ENCODE peak calls at places on chromosomes 3 and 15, in seven cellular contexts. One of them, this sample, is unnamed.

GRCh38 chr3:44415421-44415820 is 62.0 kb downstream of the ZNF445 start:
- DNase-seq in fibroblast of mammary gland: no peak
- DNase-seq in mucosa of descending colon: no peak
- DNase-seq in prostate gland: no peak
- DNase-seq in H9: no peak
- DNase-seq in right atrium auricular region: peak
- DNase-seq in astrocyte of the cerebellum: no peak
- DNase-seq in this sample: no peak

GRCh38 chr15:59522988-59523461 is 85.0 kb downstream of the FAM81A start:
- DNase-seq in mucosa of descending colon: no peak
- DNase-seq in prostate gland: no peak
- DNase-seq in H9: no peak
- DNase-seq in right atrium auricular region: peak
- DNase-seq in astrocyte of the cerebellum: no peak
- DNase-seq in fibroblast of mammary gland: no peak
- DNase-seq in this sample: no peak

GRCh38 chr3:185253645-185254410 is at the start of gene EHHADH:
- DNase-seq in astrocyte of the cerebellum: no peak
- DNase-seq in fibroblast of mammary gland: peak
- DNase-seq in right atrium auricular region: peak
- DNase-seq in mucosa of descending colon: peak
- DNase-seq in prostate gland: peak
- DNase-seq in H9: peak
- DNase-seq in this sample: no peak

GRCh38 chr15:35671197-35671596 is 125.2 kb upstream of the DPH6 start:
- DNase-seq in right atrium auricular region: no peak
- DNase-seq in fibroblast of mammary gland: peak
- DNase-seq in mucosa of descending colon: no peak
- DNase-seq in H9: no peak
- DNase-seq in astrocyte of the cerebellum: no peak
- DNase-seq in prostate gland: no peak
- DNase-seq in this sample: no peak

GRCh38 chr15:77753238-77753873 is 120.6 kb upstream of the LINGO1 start:
- DNase-seq in fibroblast of mammary gland: peak
- DNase-seq in prostate gland: no peak
- DNase-seq in mucosa of descending colon: no peak
- DNase-seq in astrocyte of the cerebellum: no peak
- DNase-seq in H9: peak
- DNase-seq in right atrium auricular region: no peak
- DNase-seq in this sample: no peak

GRCh38 chr15:88995449-88995848 is 82.3 kb upstream of the MFGE8 start:
- DNase-seq in mucosa of descending colon: no peak
- DNase-seq in astrocyte of the cerebellum: no peak
- DNase-seq in fibroblast of mammary gland: peak
- DNase-seq in H9: no peak
- DNase-seq in right atrium auricular region: no peak
- DNase-seq in prostate gland: no peak
- DNase-seq in this sample: no peak

GRCh38 chr3:10816863-10817253 is 830 bp downstream of the SLC6A11 start:
- DNase-seq in prostate gland: no peak
- DNase-seq in astrocyte of the cerebellum: no peak
- DNase-seq in mucosa of descending colon: no peak
- DNase-seq in fibroblast of mammary gland: no peak
- DNase-seq in H9: no peak
- DNase-seq in right atrium auricular region: peak
- DNase-seq in this sample: no peak

GRCh38 chr3:177035678-177036077 is 161.6 kb downstream of the TBL1XR1 start:
- DNase-seq in H9: no peak
- DNase-seq in mucosa of descending colon: no peak
- DNase-seq in fibroblast of mammary gland: no peak
- DNase-seq in astrocyte of the cerebellum: no peak
- DNase-seq in right atrium auricular region: no peak
- DNase-seq in prostate gland: no peak
- DNase-seq in this sample: peak

GRCh38 chr3:128702391-128702790 is 23.6 kb upstream of the RAB7A start:
- DNase-seq in prostate gland: no peak
- DNase-seq in fibroblast of mammary gland: no peak
- DNase-seq in right atrium auricular region: no peak
- DNase-seq in mucosa of descending colon: no peak
- DNase-seq in astrocyte of the cerebellum: no peak
- DNase-seq in H9: no peak
- DNase-seq in this sample: no peak

GRCh38 chr15:44231842-44232241 is 36.8 kb upstream of the FRMD5 start:
- DNase-seq in right atrium auricular region: no peak
- DNase-seq in mucosa of descending colon: no peak
- DNase-seq in H9: no peak
- DNase-seq in prostate gland: no peak
- DNase-seq in fibroblast of mammary gland: no peak
- DNase-seq in astrocyte of the cerebellum: no peak
- DNase-seq in this sample: no peak

GRCh38 chr3:141081141-141081795 is 30.1 kb downstream of the SPSB4 start:
- DNase-seq in fibroblast of mammary gland: no peak
- DNase-seq in astrocyte of the cerebellum: no peak
- DNase-seq in mucosa of descending colon: no peak
- DNase-seq in prostate gland: no peak
- DNase-seq in H9: no peak
- DNase-seq in right atrium auricular region: no peak
- DNase-seq in this sample: no peak

GRCh38 chr15:59569477-59569876 is 42.1 kb upstream of the GCNT3 start:
- DNase-seq in right atrium auricular region: no peak
- DNase-seq in astrocyte of the cerebellum: no peak
- DNase-seq in H9: no peak
- DNase-seq in mucosa of descending colon: no peak
- DNase-seq in fibroblast of mammary gland: no peak
- DNase-seq in prostate gland: no peak
- DNase-seq in this sample: no peak

GRCh38 chr15:94743668-94744067 is 512.3 kb downstream of the MCTP2 start:
- DNase-seq in H9: no peak
- DNase-seq in fibroblast of mammary gland: no peak
- DNase-seq in astrocyte of the cerebellum: no peak
- DNase-seq in right atrium auricular region: no peak
- DNase-seq in mucosa of descending colon: no peak
- DNase-seq in prostate gland: no peak
- DNase-seq in this sample: no peak

GRCh38 chr15:90839187-90840071 is 29.0 kb upstream of the FURIN start:
- DNase-seq in mucosa of descending colon: peak
- DNase-seq in prostate gland: peak
- DNase-seq in fibroblast of mammary gland: no peak
- DNase-seq in H9: peak
- DNase-seq in astrocyte of the cerebellum: peak
- DNase-seq in right atrium auricular region: no peak
- DNase-seq in this sample: peak

GRCh38 chr15:84949043-84949442 is 32.6 kb upstream of the PDE8A start:
- DNase-seq in astrocyte of the cerebellum: peak
- DNase-seq in mucosa of descending colon: no peak
- DNase-seq in fibroblast of mammary gland: peak
- DNase-seq in prostate gland: no peak
- DNase-seq in right atrium auricular region: no peak
- DNase-seq in H9: no peak
- DNase-seq in this sample: no peak

DNA sequence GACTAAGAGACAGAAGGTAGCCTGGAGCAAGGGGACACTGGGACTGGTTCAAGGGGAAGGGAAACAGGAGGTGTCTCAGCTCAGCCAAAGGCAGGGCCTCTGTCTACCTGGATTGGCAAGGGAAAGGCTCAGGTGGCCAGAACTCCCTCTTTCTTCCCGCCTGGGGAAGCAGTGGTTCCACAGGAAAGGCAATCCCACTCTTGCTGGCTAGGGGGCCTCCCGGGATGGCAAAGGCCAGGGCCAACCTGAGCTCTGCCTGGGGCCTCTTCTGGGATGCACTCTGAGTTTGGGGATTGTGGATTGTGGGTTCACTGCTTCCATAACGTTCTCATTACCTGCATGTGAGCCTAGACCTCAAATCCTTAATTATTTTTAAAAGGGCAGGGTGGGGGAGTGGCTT is 13.0 kb upstream of the PARP6 start:
- DNase-seq in astrocyte of the cerebellum: no peak
- DNase-seq in mucosa of descending colon: no peak
- DNase-seq in fibroblast of mammary gland: no peak
- DNase-seq in H9: peak
- DNase-seq in right atrium auricular region: no peak
- DNase-seq in prostate gland: no peak
- DNase-seq in this sample: no peak
- TF ChIP-seq CTCF in astrocyte of the cerebellum: no peak
- TF ChIP-seq CTCF in mucosa of descending colon: no peak
- TF ChIP-seq CTCF in fibroblast of mammary gland: no peak
- TF ChIP-seq CTCF in H9: no peak
- TF ChIP-seq CTCF in right atrium auricular region: no peak
- TF ChIP-seq CTCF in prostate gland: no peak
- TF ChIP-seq CTCF in this sample: no peak

GRCh38 chr15:66404532-66404931 is 17.8 kb downstream of the MAP2K1 start:
- DNase-seq in H9: peak
- DNase-seq in prostate gland: no peak
- DNase-seq in fibroblast of mammary gland: no peak
- DNase-seq in astrocyte of the cerebellum: no peak
- DNase-seq in mucosa of descending colon: no peak
- DNase-seq in right atrium auricular region: no peak
- DNase-seq in this sample: no peak
- TF ChIP-seq CTCF in H9: peak
- TF ChIP-seq CTCF in prostate gland: no peak
- TF ChIP-seq CTCF in fibroblast of mammary gland: no peak
- TF ChIP-seq CTCF in astrocyte of the cerebellum: no peak
- TF ChIP-seq CTCF in mucosa of descending colon: no peak
- TF ChIP-seq CTCF in right atrium auricular region: no peak
- TF ChIP-seq CTCF in this sample: no peak

GRCh38 chr3:142886021-142886420 is 2.9 kb downstream of the PCOLCE2 start:
- DNase-seq in H9: no peak
- DNase-seq in right atrium auricular region: no peak
- DNase-seq in astrocyte of the cerebellum: no peak
- DNase-seq in prostate gland: no peak
- DNase-seq in fibroblast of mammary gland: no peak
- DNase-seq in mucosa of descending colon: no peak
- DNase-seq in this sample: no peak

GRCh38 chr3:142889263-142890014 is 556 bp upstream of the PCOLCE2 start:
- DNase-seq in right atrium auricular region: no peak
- DNase-seq in prostate gland: no peak
- DNase-seq in astrocyte of the cerebellum: no peak
- DNase-seq in fibroblast of mammary gland: no peak
- DNase-seq in mucosa of descending colon: no peak
- DNase-seq in H9: no peak
- DNase-seq in this sample: no peak

GRCh38 chr3:142886938-142887337 is 1.9 kb downstream of the PCOLCE2 start:
- DNase-seq in astrocyte of the cerebellum: peak
- DNase-seq in H9: no peak
- DNase-seq in right atrium auricular region: no peak
- DNase-seq in fibroblast of mammary gland: peak
- DNase-seq in mucosa of descending colon: no peak
- DNase-seq in prostate gland: no peak
- DNase-seq in this sample: no peak

GRCh38 chr3:142888484-142889262 is at the start of gene PCOLCE2:
- DNase-seq in astrocyte of the cerebellum: no peak
- DNase-seq in fibroblast of mammary gland: peak
- DNase-seq in right atrium auricular region: no peak
- DNase-seq in mucosa of descending colon: peak
- DNase-seq in prostate gland: no peak
- DNase-seq in H9: peak
- DNase-seq in this sample: no peak

GRCh38 chr3:142888099-142888483 is 792 bp downstream of the PCOLCE2 start:
- DNase-seq in astrocyte of the cerebellum: peak
- DNase-seq in fibroblast of mammary gland: peak
- DNase-seq in prostate gland: no peak
- DNase-seq in mucosa of descending colon: no peak
- DNase-seq in H9: peak
- DNase-seq in right atrium auricular region: peak
- DNase-seq in this sample: no peak
- TF ChIP-seq CTCF in astrocyte of the cerebellum: no peak
- TF ChIP-seq CTCF in fibroblast of mammary gland: no peak
- TF ChIP-seq CTCF in prostate gland: no peak
- TF ChIP-seq CTCF in mucosa of descending colon: no peak
- TF ChIP-seq CTCF in H9: peak
- TF ChIP-seq CTCF in right atrium auricular region: no peak
- TF ChIP-seq CTCF in this sample: no peak

GRCh38 chr3:71301001-71301400 is 282.5 kb downstream of the FOXP1 start:
- DNase-seq in fibroblast of mammary gland: no peak
- DNase-seq in right atrium auricular region: no peak
- DNase-seq in prostate gland: no peak
- DNase-seq in H9: no peak
- DNase-seq in mucosa of descending colon: no peak
- DNase-seq in astrocyte of the cerebellum: no peak
- DNase-seq in this sample: no peak
- TF ChIP-seq CTCF in fibroblast of mammary gland: no peak
- TF ChIP-seq CTCF in right atrium auricular region: no peak
- TF ChIP-seq CTCF in prostate gland: no peak
- TF ChIP-seq CTCF in H9: no peak
- TF ChIP-seq CTCF in mucosa of descending colon: no peak
- TF ChIP-seq CTCF in astrocyte of the cerebellum: no peak
- TF ChIP-seq CTCF in this sample: no peak

GRCh38 chr3:147356909-147357733 is 49.2 kb downstream of the ZIC4 start:
- DNase-seq in prostate gland: no peak
- DNase-seq in mucosa of descending colon: no peak
- DNase-seq in astrocyte of the cerebellum: no peak
- DNase-seq in fibroblast of mammary gland: peak
- DNase-seq in right atrium auricular region: no peak
- DNase-seq in H9: peak
- DNase-seq in this sample: no peak
- TF ChIP-seq CTCF in prostate gland: no peak
- TF ChIP-seq CTCF in mucosa of descending colon: no peak
- TF ChIP-seq CTCF in astrocyte of the cerebellum: peak
- TF ChIP-seq CTCF in fibroblast of mammary gland: peak
- TF ChIP-seq CTCF in right atrium auricular region: no peak
- TF ChIP-seq CTCF in H9: peak
- TF ChIP-seq CTCF in this sample: no peak

DNA sequence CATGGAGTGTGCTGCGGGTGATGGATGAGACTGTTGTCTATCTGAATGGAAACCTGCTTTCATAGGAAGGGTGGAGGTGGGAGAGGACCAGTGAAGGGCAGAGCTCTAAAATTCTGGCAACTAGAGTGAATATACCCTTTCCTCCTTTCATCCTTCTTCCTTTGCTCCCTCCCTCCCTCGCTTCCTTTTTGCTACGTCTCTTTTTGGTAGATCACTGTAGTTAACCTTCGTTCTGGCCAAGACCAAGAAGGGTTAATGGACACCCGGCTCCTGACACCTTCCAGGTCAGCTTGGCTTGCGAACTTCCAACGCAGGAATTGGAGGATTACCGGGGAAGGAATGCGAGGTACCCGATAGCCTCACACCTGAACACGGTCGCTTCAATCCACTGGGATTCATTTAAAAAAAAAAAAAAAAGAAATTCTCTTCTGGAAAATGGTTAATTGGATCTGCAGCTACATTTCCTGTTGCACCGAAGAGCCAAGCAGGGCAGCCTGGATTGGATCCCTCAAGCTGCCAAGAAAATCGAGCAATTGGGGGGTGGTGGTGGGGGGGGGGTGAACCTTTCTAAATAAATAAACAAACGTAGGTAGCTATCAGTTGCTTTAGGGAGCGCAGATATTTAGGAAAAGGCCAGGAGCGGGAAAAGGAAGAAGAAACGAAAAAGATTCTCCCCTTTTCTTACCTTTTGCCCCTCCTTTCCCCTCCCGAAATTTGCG is 9.6 kb upstream of the NR2F2 start:
- DNase-seq in right atrium auricular region: no peak
- DNase-seq in H9: peak
- DNase-seq in astrocyte of the cerebellum: no peak
- DNase-seq in fibroblast of mammary gland: no peak
- DNase-seq in prostate gland: no peak
- DNase-seq in mucosa of descending colon: no peak
- DNase-seq in this sample: no peak
- TF ChIP-seq CTCF in right atrium auricular region: no peak
- TF ChIP-seq CTCF in H9: no peak
- TF ChIP-seq CTCF in astrocyte of the cerebellum: no peak
- TF ChIP-seq CTCF in fibroblast of mammary gland: no peak
- TF ChIP-seq CTCF in prostate gland: no peak
- TF ChIP-seq CTCF in mucosa of descending colon: no peak
- TF ChIP-seq CTCF in this sample: no peak